ENCODE peak calls at places on chromosome 9, in four cellular contexts. J, M, P and W are unnamed samples.

GRCh38 chr9:114504341-114505186 is 709 bp downstream of the WHRN start:
- DNase-seq in M (no peak), P (peak; percentile 60), J (peak; percentile 43), W (no peak)

GRCh38 chr9:115891929-115892328 is 261.7 kb upstream of the PAPPA start:
- DNase-seq in M (peak; percentile 86), J (no peak), P (peak; percentile 93), W (peak; percentile 62)

GRCh38 chr9:69332067-69332685 is 7.2 kb downstream of the ENTREP1 start:
- DNase-seq in M (no peak), J (no peak), P (no peak), W (no peak)

GRCh38 chr9:751137-752051 is 90.1 kb upstream of the DMRT1 start:
- DNase-seq in P (no peak), M (peak; percentile 71), J (peak; percentile 57), W (no peak)

GRCh38 chr9:132586830-132587483 is 4.6 kb downstream of the BARHL1 start:
- DNase-seq in J (no peak), P (no peak), M (no peak), W (no peak)

GRCh38 chr9:73037613-73038012 is 84.8 kb upstream of the ALDH1A1 start:
- DNase-seq in M (no peak), P (peak; percentile 40), J (peak; percentile 62), W (no peak)

GRCh38 chr9:106883626-106884190 is 20.7 kb downstream of the ZNF462 start:
- DNase-seq in P (peak; percentile 67), M (no peak), J (no peak), W (no peak)

GRCh38 chr9:71761938-71762353 is 6.4 kb downstream of the CEMIP2 start:
- DNase-seq in M (no peak), P (no peak), J (no peak), W (no peak)

GRCh38 chr9:32526042-32526706 is at the start of gene RIGI:
- DNase-seq in J (peak; percentile 96), P (peak; percentile 97), M (peak; percentile 88), W (peak; percentile 76)

GRCh38 chr9:137046094-137046787 is at the start of gene NPDC1:
- DNase-seq in M (peak; percentile 61), J (peak; percentile 80), P (peak; percentile 87), W (no peak)

GRCh38 chr9:16626577-16627130 is 243.8 kb downstream of the BNC2 start:
- DNase-seq in M (peak; percentile 76), J (no peak), P (peak; percentile 86), W (peak; percentile 53)

GRCh38 chr9:83491995-83492394 is 46.2 kb downstream of the FRMD3 start:
- DNase-seq in M (no peak), J (no peak), P (peak; percentile 33), W (no peak)

GRCh38 chr9:122180633-122181032 is 20.9 kb downstream of the MORN5 start:
- DNase-seq in J (peak; percentile 10), P (peak; percentile 83), M (peak; percentile 81), W (no peak)

GRCh38 chr9:101117091-101117490 is 88.6 kb downstream of the PLPPR1 start:
- DNase-seq in M (no peak), J (no peak), P (no peak), W (no peak)

GRCh38 chr9:105243015-105243686 is 1.3 kb upstream of the SLC44A1 start:
- DNase-seq in J (no peak), P (peak; percentile 79), M (peak; percentile 96), W (no peak)

GRCh38 chr9:89864257-89864656 is 259.4 kb downstream of the GADD45G start:
- DNase-seq in J (no peak), M (no peak), P (no peak), W (no peak)

GRCh38 chr9:93898502-93899426 is 56.4 kb downstream of the BARX1 start:
- DNase-seq in J (no peak), P (no peak), M (no peak), W (no peak)

GRCh38 chr9:107389617-107390071 is 99.9 kb downstream of the KLF4 start:
- DNase-seq in P (peak; percentile 77), J (no peak), M (no peak), W (peak; percentile 42)

GRCh38 chr9:121810489-121810888 is 159.1 kb downstream of the DAB2IP start:
- DNase-seq in M (no peak), J (no peak), P (no peak), W (no peak)

GRCh38 chr9:22237497-22238363 is 208.9 kb upstream of the DMRTA1 start:
- DNase-seq in P (peak; percentile 88), J (no peak), M (peak; percentile 76), W (peak; percentile 23)

GRCh38 chr9:128653941-128654340 is 2.7 kb downstream of the DYNC2I2 start:
- DNase-seq in J (no peak), M (no peak), P (no peak), W (no peak)

GRCh38 chr9:100170556-100170955 is 71.5 kb downstream of the INVS start:
- DNase-seq in J (no peak), P (peak; percentile 12), M (peak; percentile 54), W (no peak)

GRCh38 chr9:135607401-135608293 is 31.7 kb downstream of the GLT6D1 start:
- DNase-seq in J (no peak), P (no peak), M (no peak), W (no peak)

GRCh38 chr9:4262735-4263141 is 37.1 kb downstream of the GLIS3 start:
- DNase-seq in M (peak; percentile 64), P (peak; percentile 78), J (peak; percentile 58), W (no peak)

GRCh38 chr9:121133104-121133816 is 58.5 kb downstream of the CNTRL start:
- DNase-seq in J (no peak), M (no peak), P (no peak), W (no peak)

GRCh38 chr9:109171926-109172325 is 4.9 kb upstream of the FRRS1L start:
- DNase-seq in M (no peak), J (no peak), P (peak; percentile 39), W (no peak)

GRCh38 chr9:91059713-91060112 is 258.1 kb downstream of the SYK start:
- DNase-seq in P (peak; percentile 80), M (peak; percentile 11), J (no peak), W (no peak)

GRCh38 chr9:91063471-91063870 is 261.9 kb downstream of the SYK start:
- DNase-seq in P (no peak), M (no peak), J (no peak), W (no peak)

GRCh38 chr9:91062281-91062680 is 260.7 kb downstream of the SYK start:
- DNase-seq in J (no peak), P (no peak), M (no peak), W (no peak)

GRCh38 chr9:91056917-91057316 is 255.3 kb downstream of the SYK start:
- DNase-seq in M (peak; percentile 34), P (peak; percentile 36), J (no peak), W (no peak)

DNA sequence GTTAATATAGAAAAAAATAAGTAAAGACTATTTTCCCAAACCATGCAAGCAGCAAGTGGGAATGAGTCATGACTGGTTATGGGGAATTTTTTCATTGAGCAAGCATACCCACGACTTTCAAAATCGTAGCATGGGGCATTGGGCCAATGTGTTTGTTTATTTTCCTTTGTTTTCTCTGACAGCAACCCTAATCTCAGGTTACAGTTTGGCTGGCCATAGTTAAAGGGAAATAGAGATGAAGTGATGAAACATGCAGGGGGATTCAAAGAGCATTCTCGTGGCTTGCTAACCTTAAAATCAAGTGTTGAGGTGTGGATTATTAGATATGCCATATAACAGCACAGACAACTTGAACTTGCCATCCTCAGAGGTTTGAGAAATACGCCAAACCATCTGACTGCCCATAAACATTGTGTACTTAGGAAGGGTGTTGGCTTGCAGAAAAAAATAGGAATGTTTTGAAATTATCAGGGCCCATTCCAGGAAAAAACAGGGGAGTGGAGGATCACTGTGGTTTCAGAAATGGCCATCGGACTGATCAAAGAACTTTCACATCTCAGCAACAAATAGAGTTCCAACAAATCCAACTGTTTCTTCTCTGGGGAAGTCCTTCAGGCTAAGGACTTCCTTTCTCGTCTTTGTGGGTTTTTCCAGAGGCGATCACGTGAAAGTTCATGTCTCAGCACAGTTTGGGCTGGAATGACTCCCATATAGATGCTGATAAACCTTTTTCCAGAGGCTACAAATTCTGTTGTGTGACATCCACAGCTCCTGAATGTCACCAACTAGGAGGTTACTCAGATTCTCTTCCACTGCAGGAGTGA is 259.1 kb downstream of the SYK start:
- DNase-seq in J (no peak), P (peak; percentile 97), M (peak; percentile 95), W (peak; percentile 98)
- TF ChIP-seq CTCF in J (no peak), P (no peak), M (no peak), W (no peak)

DNA sequence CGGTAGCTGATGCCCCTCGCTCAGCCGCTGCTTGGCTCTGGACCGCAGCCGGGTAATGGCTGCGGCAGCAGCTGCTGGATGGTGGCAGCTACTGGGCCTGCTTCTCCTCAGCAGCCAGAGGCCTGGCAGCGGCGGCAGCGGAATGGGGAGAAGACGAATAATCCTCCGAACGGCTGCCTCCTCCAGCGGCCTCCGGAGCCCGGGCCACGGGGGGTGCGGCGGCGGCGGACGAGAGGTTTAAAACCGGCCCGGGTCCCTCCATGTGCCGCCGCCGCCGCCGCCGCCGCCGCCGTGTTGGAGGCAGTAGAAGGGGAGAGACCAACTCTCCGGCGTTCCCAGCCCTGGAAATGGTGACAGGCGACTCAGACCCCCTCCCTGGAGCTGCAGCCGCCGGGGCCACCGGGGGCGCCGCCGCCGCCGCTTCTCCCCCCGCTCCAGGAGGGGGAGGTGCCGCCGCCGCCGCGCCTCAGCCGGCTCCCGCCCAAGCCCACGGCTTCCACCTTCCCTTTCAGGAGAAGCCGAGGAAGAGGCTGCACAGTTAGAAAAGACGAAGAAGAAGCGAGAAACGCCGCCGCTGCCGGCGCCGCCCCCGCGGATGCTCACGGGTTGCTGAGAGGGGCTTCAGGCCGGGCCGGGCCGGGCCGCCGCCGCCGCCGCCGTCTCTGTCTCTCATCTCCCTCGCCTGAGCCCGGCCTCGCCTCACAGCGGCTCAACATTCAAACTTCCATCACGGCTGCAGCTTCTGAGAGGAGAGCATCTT is 118.4 kb upstream of the PRSS3 start:
- DNase-seq in J (peak; percentile 26), M (no peak), P (peak; percentile 58), W (no peak)
- TF ChIP-seq CTCF in J (no peak), M (no peak), P (no peak), W (no peak)

DNA sequence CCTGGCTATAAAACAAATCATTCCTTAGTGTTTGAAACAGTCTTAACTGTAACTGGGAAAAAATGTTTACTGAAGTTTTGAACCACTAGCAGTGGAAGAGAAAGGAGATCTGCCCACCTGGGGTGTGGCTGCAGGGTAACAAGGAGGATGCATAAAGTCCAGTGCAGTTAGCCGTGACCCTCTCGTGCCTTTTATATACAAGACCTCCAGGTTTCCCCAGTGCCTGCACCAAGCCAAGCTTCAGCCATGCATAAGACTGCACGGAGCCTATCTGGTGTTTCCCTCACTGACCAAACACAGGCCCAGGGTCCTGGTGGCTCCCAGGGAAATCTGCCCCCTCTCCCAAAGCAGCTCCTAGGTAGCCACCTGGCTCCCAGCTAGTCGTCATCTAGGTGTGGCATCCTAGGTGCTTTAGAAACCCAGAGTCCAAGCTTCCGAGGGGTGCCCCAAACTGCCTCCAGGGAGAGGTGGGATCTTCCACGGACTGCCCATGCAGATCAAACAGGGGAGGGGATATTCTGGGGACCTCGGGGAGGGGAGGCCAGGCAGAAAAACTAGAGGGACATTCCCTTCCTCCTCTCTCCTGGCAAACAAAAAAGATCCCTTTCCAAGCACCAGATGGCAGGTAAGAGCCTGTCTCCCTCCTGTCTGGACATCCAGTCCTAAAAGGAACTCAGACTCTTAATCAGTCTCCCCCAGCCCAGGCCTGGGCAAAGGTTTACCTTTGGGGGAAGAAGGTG is 2.7 kb downstream of the SHB start:
- DNase-seq in M (no peak), P (no peak), J (no peak), W (no peak)
- TF ChIP-seq CTCF in M (peak; percentile 54), P (peak; percentile 12), J (no peak), W (no peak)

GRCh38 chr9:38067611-38067891 is 1.5 kb downstream of the SHB start:
- DNase-seq in P (peak; percentile 56), J (no peak), M (no peak), W (no peak)

GRCh38 chr9:38067892-38068615 is 973 bp downstream of the SHB start:
- DNase-seq in M (no peak), P (peak; percentile 51), J (no peak), W (no peak)

GRCh38 chr9:38068616-38068865 is 486 bp downstream of the SHB start:
- DNase-seq in M (no peak), P (peak; percentile 81), J (peak; percentile 75), W (no peak)

GRCh38 chr9:38066907-38067610 is 2.0 kb downstream of the SHB start:
- DNase-seq in J (peak; percentile 37), P (peak; percentile 73), M (no peak), W (no peak)

GRCh38 chr9:38068866-38069628 is at the start of gene SHB:
- DNase-seq in M (peak; percentile 27), P (peak; percentile 84), J (peak; percentile 87), W (no peak)
- TF ChIP-seq CTCF in M (peak; percentile 68), P (no peak), J (peak; percentile 50), W (no peak)